ENCODE peak calls at places on chromosomes 16 and 17, in ten cellular contexts. One of them, this sample, is unnamed. For H3K4me1, the result is how much of the 10 kb centered on the place peaks cover.

GRCh38 chr16:642189-643049 is 791 bp downstream of the MCRIP2 start:
- DNase-seq in heart left ventricle: peak
- DNase-seq in GM23338: peak
- DNase-seq in esophagus squamous epithelium: no peak
- DNase-seq in lower lobe of right lung: peak
- DNase-seq in ovary: peak
- DNase-seq in suprapubic skin: no peak
- DNase-seq in A549: no peak
- DNase-seq in uterus: no peak
- DNase-seq in aorta: peak
- DNase-seq in this sample: peak

GRCh38 chr17:12114686-12115418 is 94.2 kb downstream of the MAP2K4 start:
- DNase-seq in heart left ventricle: no peak
- DNase-seq in suprapubic skin: no peak
- DNase-seq in GM23338: no peak
- DNase-seq in ovary: no peak
- DNase-seq in aorta: no peak
- DNase-seq in uterus: no peak
- DNase-seq in lower lobe of right lung: no peak
- DNase-seq in A549: no peak
- DNase-seq in esophagus squamous epithelium: no peak
- DNase-seq in this sample: no peak

GRCh38 chr16:54174750-54175149 is 111.8 kb downstream of the IRX3 start:
- DNase-seq in uterus: no peak
- DNase-seq in aorta: no peak
- DNase-seq in suprapubic skin: no peak
- DNase-seq in heart left ventricle: no peak
- DNase-seq in A549: no peak
- DNase-seq in GM23338: no peak
- DNase-seq in ovary: no peak
- DNase-seq in esophagus squamous epithelium: no peak
- DNase-seq in lower lobe of right lung: no peak
- DNase-seq in this sample: no peak

GRCh38 chr16:5870886-5871715 is 773.5 kb upstream of the EEF2KMT start:
- DNase-seq in GM23338: no peak
- DNase-seq in suprapubic skin: no peak
- DNase-seq in esophagus squamous epithelium: no peak
- DNase-seq in ovary: no peak
- DNase-seq in lower lobe of right lung: no peak
- DNase-seq in heart left ventricle: no peak
- DNase-seq in aorta: no peak
- DNase-seq in uterus: no peak
- DNase-seq in A549: no peak
- DNase-seq in this sample: no peak

GRCh38 chr16:82960923-82961322 is 334.2 kb downstream of the CDH13 start:
- DNase-seq in lower lobe of right lung: no peak
- DNase-seq in ovary: no peak
- DNase-seq in uterus: no peak
- DNase-seq in suprapubic skin: no peak
- DNase-seq in heart left ventricle: no peak
- DNase-seq in esophagus squamous epithelium: no peak
- DNase-seq in GM23338: no peak
- DNase-seq in aorta: no peak
- DNase-seq in A549: no peak
- DNase-seq in this sample: no peak

GRCh38 chr16:82061861-82062525 is 26.9 kb downstream of the HSD17B2 start:
- DNase-seq in lower lobe of right lung: no peak
- DNase-seq in esophagus squamous epithelium: no peak
- DNase-seq in suprapubic skin: peak
- DNase-seq in GM23338: peak
- DNase-seq in A549: peak
- DNase-seq in aorta: no peak
- DNase-seq in uterus: no peak
- DNase-seq in heart left ventricle: no peak
- DNase-seq in ovary: no peak
- DNase-seq in this sample: peak

GRCh38 chr17:72935984-72936383 is 156.5 kb downstream of the SLC39A11 start:
- DNase-seq in GM23338: no peak
- DNase-seq in aorta: no peak
- DNase-seq in ovary: no peak
- DNase-seq in esophagus squamous epithelium: no peak
- DNase-seq in suprapubic skin: no peak
- DNase-seq in lower lobe of right lung: no peak
- DNase-seq in heart left ventricle: no peak
- DNase-seq in A549: no peak
- DNase-seq in uterus: no peak
- DNase-seq in this sample: no peak

GRCh38 chr16:74896389-74897370 is 88.2 kb downstream of the WDR59 start:
- DNase-seq in esophagus squamous epithelium: no peak
- DNase-seq in uterus: no peak
- DNase-seq in suprapubic skin: no peak
- DNase-seq in lower lobe of right lung: no peak
- DNase-seq in GM23338: no peak
- DNase-seq in aorta: no peak
- DNase-seq in heart left ventricle: no peak
- DNase-seq in ovary: no peak
- DNase-seq in A549: peak
- DNase-seq in this sample: peak

DNA sequence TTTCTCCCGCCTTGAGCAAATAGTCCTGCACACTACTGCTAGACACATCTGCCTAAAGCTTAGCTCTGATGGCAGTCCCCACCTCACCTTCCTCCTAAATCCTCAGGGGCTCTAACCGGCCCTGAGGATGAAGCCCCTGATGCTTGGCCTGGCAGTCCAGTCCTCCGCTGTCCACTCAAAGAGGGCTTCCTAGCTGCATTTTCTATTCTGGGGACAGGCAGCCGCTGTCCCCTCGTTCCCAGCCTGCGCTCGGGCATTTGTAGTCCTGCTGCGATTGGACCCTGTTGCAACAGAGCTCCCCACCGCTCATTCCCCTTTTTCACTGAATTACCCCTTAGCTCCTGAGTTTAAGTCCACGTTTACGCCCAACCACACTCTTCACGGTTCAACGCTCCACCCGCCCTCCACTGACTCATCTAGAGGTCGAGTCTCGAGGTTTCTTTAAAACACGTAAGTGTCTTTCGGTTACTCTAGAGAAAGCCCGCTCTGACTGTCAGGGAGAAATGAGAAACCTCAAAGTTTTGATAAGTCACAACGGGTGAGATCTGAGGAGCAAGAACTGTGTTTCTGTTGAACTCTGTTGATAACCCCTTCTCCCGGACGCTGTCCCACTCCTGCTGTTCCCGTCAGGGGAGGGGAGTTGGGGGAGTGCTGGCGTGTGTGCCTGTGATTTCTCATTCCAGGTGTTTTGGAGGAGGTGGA is 4.5 kb downstream of the CCR7 start:
- DNase-seq in GM23338: no peak
- DNase-seq in esophagus squamous epithelium: no peak
- DNase-seq in ovary: no peak
- DNase-seq in aorta: peak
- DNase-seq in lower lobe of right lung: no peak
- DNase-seq in uterus: no peak
- DNase-seq in heart left ventricle: no peak
- DNase-seq in A549: no peak
- DNase-seq in suprapubic skin: peak
- DNase-seq in this sample: peak
- H3K4me3 ChIP-seq in GM23338: no peak
- H3K4me3 ChIP-seq in esophagus squamous epithelium: peak
- H3K4me3 ChIP-seq in ovary: no peak
- H3K4me3 ChIP-seq in aorta: no peak
- H3K4me3 ChIP-seq in lower lobe of right lung: peak
- H3K4me3 ChIP-seq in uterus: no peak
- H3K4me3 ChIP-seq in heart left ventricle: no peak
- H3K4me3 ChIP-seq in A549: no peak
- H3K4me3 ChIP-seq in suprapubic skin: peak
- H3K4me3 ChIP-seq in this sample: no peak

DNA sequence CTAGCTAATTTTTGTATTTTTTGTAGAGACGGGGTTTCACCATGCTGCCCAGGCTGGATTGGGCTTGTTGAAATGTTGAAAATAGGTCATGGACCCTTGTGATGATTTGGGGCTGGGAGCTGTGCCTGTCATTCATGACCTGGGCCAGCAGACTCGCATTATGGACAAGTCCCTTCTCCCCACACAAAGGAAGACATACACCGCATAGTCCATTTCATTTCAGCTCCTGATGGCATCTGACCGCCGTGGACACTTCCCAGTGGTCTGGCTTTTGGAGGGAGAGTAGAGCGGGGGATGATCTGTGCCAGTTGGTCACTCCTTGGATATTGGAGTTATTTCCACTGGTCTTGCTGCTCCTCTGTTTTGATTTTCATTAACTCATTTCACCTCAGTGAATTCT is 34.8 kb downstream of the MPRIP start:
- DNase-seq in lower lobe of right lung: peak
- DNase-seq in GM23338: no peak
- DNase-seq in ovary: peak
- DNase-seq in uterus: no peak
- DNase-seq in A549: no peak
- DNase-seq in aorta: no peak
- DNase-seq in heart left ventricle: no peak
- DNase-seq in suprapubic skin: no peak
- DNase-seq in esophagus squamous epithelium: no peak
- DNase-seq in this sample: no peak
- H3K4me1 ChIP-seq in lower lobe of right lung: half or more
- H3K4me1 ChIP-seq in GM23338: under half
- H3K4me1 ChIP-seq in ovary: under half
- H3K4me1 ChIP-seq in uterus: under half
- H3K4me1 ChIP-seq in A549: half or more
- H3K4me1 ChIP-seq in aorta: under half
- H3K4me1 ChIP-seq in heart left ventricle: half or more
- H3K4me1 ChIP-seq in suprapubic skin: half or more
- H3K4me1 ChIP-seq in esophagus squamous epithelium: half or more
- H3K4me1 ChIP-seq in this sample: under half

GRCh38 chr17:68101992-68102758 is 66.6 kb downstream of the KPNA2 start:
- DNase-seq in lower lobe of right lung: no peak
- DNase-seq in heart left ventricle: peak
- DNase-seq in GM23338: peak
- DNase-seq in ovary: peak
- DNase-seq in suprapubic skin: no peak
- DNase-seq in aorta: no peak
- DNase-seq in esophagus squamous epithelium: no peak
- DNase-seq in A549: no peak
- DNase-seq in uterus: peak
- DNase-seq in this sample: peak

GRCh38 chr17:68103148-68103547 is 67.6 kb downstream of the KPNA2 start:
- DNase-seq in suprapubic skin: no peak
- DNase-seq in lower lobe of right lung: no peak
- DNase-seq in A549: no peak
- DNase-seq in heart left ventricle: no peak
- DNase-seq in esophagus squamous epithelium: no peak
- DNase-seq in aorta: no peak
- DNase-seq in ovary: no peak
- DNase-seq in uterus: no peak
- DNase-seq in GM23338: no peak
- DNase-seq in this sample: no peak

GRCh38 chr17:68097161-68097805 is 61.7 kb downstream of the KPNA2 start:
- DNase-seq in uterus: no peak
- DNase-seq in GM23338: no peak
- DNase-seq in suprapubic skin: no peak
- DNase-seq in lower lobe of right lung: no peak
- DNase-seq in ovary: no peak
- DNase-seq in A549: no peak
- DNase-seq in heart left ventricle: no peak
- DNase-seq in esophagus squamous epithelium: no peak
- DNase-seq in aorta: no peak
- DNase-seq in this sample: no peak

GRCh38 chr17:68100000-68100641 is 64.6 kb downstream of the KPNA2 start:
- DNase-seq in uterus: no peak
- DNase-seq in lower lobe of right lung: no peak
- DNase-seq in aorta: no peak
- DNase-seq in GM23338: no peak
- DNase-seq in ovary: no peak
- DNase-seq in suprapubic skin: no peak
- DNase-seq in esophagus squamous epithelium: no peak
- DNase-seq in heart left ventricle: no peak
- DNase-seq in A549: no peak
- DNase-seq in this sample: no peak

DNA sequence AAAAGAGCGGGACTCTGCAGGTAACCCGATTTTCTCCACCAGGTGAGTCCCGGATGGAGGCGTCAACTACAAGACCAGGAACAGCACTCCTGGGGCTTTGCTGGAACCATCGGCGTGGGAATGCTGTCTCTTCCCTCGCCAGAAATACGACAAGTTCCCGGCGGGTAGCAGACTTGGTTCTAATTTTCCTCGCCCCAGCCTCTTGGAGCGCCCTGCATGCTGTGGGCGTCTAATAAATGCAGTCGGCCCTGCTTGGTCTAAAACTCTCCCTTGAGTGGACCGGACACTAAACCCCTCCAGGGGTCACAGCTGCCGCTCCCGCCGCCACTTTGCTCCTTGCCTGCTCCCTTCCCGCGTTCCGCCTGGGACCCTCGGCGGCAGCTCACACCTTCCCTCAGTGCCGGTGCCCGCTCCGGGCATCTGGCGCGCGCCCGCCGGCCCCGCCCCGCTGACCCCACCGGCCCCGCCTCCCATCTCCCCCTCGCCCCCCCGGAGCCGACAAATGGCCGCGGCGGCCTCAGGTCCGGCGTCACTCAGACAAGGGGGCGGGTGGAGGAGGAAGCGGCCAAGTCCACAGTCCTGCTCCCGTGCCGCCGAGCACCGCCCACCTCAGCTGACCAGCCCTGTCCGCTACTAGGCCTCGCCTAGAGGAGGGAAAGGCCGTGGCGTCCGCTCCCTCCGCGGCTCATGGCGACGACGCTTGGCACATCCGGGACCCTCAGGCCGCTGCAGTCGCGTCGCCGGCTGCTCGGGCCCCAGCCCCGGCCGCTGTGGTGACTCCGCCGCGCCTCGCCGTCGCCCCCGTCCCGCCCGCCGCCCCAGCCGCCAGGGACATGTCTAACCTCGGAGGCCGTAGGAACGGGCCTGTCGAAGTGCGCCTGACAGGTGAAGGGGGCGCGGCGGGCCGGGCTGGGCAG is 65.8 kb downstream of the KPNA2 start:
- DNase-seq in A549: peak
- DNase-seq in aorta: peak
- DNase-seq in GM23338: peak
- DNase-seq in ovary: peak
- DNase-seq in uterus: peak
- DNase-seq in esophagus squamous epithelium: peak
- DNase-seq in lower lobe of right lung: peak
- DNase-seq in heart left ventricle: peak
- DNase-seq in suprapubic skin: peak
- DNase-seq in this sample: peak
- H3K27ac ChIP-seq in A549: peak
- H3K27ac ChIP-seq in aorta: peak
- H3K27ac ChIP-seq in GM23338: no peak
- H3K27ac ChIP-seq in ovary: peak
- H3K27ac ChIP-seq in uterus: peak
- H3K27ac ChIP-seq in esophagus squamous epithelium: peak
- H3K27ac ChIP-seq in lower lobe of right lung: peak
- H3K27ac ChIP-seq in heart left ventricle: peak
- H3K27ac ChIP-seq in suprapubic skin: peak
- H3K27ac ChIP-seq in this sample: peak

DNA sequence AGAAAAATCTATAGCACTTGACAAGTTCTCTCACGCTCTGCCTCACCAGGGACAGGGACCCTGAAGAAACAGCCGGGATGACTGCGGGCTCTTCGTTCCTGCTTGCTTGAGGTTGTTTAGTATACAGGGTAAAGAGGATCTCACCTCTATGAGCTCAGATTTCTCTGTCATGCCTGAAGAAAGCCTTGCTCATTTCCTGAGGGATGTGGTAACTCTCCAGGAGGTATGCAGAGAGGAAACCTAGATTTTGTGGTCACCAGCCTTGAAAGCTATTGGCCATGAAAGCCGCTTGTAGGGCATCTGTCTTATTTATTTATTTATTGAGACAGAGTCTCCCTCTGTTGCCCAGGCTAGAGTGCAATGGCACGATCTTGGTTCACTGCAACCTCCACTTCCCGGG is 23.2 kb downstream of the USP43 start:
- DNase-seq in A549: no peak
- DNase-seq in suprapubic skin: peak
- DNase-seq in GM23338: no peak
- DNase-seq in heart left ventricle: no peak
- DNase-seq in uterus: no peak
- DNase-seq in aorta: no peak
- DNase-seq in esophagus squamous epithelium: no peak
- DNase-seq in lower lobe of right lung: no peak
- DNase-seq in ovary: no peak
- DNase-seq in this sample: no peak
- H3K4me3 ChIP-seq in A549: no peak
- H3K4me3 ChIP-seq in suprapubic skin: no peak
- H3K4me3 ChIP-seq in GM23338: no peak
- H3K4me3 ChIP-seq in heart left ventricle: no peak
- H3K4me3 ChIP-seq in uterus: no peak
- H3K4me3 ChIP-seq in aorta: no peak
- H3K4me3 ChIP-seq in esophagus squamous epithelium: no peak
- H3K4me3 ChIP-seq in lower lobe of right lung: no peak
- H3K4me3 ChIP-seq in ovary: no peak
- H3K4me3 ChIP-seq in this sample: no peak

This sample was measured in small intestine.